ENCODE peak calls at places on chromosomes 2 and 18, in nine cellular contexts. One of them, this sample, is unnamed.

GRCh38 chr2:48781366-48781765 is 25.8 kb upstream of the LHCGR start:
- DNase-seq in astrocyte of the spinal cord: no peak
- DNase-seq in HepG2: no peak
- DNase-seq in lower leg skin: no peak
- DNase-seq in thoracic aorta: no peak
- DNase-seq in fibroblast of lung: no peak
- DNase-seq in GM10248: no peak
- DNase-seq in left ventricle myocardium inferior: no peak
- DNase-seq in ovary: no peak
- DNase-seq in this sample: no peak

GRCh38 chr18:12554796-12555388 is 103.0 kb downstream of the SPIRE1 start:
- DNase-seq in thoracic aorta: no peak
- DNase-seq in astrocyte of the spinal cord: no peak
- DNase-seq in lower leg skin: no peak
- DNase-seq in fibroblast of lung: no peak
- DNase-seq in HepG2: no peak
- DNase-seq in left ventricle myocardium inferior: no peak
- DNase-seq in GM10248: no peak
- DNase-seq in ovary: no peak
- DNase-seq in this sample: no peak

GRCh38 chr2:58734365-58734764 is 493.2 kb upstream of the FANCL start:
- DNase-seq in astrocyte of the spinal cord: peak
- DNase-seq in lower leg skin: no peak
- DNase-seq in ovary: no peak
- DNase-seq in left ventricle myocardium inferior: no peak
- DNase-seq in GM10248: no peak
- DNase-seq in fibroblast of lung: peak
- DNase-seq in HepG2: peak
- DNase-seq in thoracic aorta: no peak
- DNase-seq in this sample: no peak

GRCh38 chr2:12321017-12321641 is 395.6 kb upstream of the TRIB2 start:
- DNase-seq in fibroblast of lung: peak
- DNase-seq in HepG2: no peak
- DNase-seq in GM10248: no peak
- DNase-seq in ovary: peak
- DNase-seq in astrocyte of the spinal cord: peak
- DNase-seq in left ventricle myocardium inferior: peak
- DNase-seq in thoracic aorta: peak
- DNase-seq in lower leg skin: no peak
- DNase-seq in this sample: no peak

GRCh38 chr2:219073413-219074129 is 12.8 kb upstream of the IHH start:
- DNase-seq in left ventricle myocardium inferior: no peak
- DNase-seq in astrocyte of the spinal cord: peak
- DNase-seq in GM10248: peak
- DNase-seq in lower leg skin: no peak
- DNase-seq in ovary: no peak
- DNase-seq in thoracic aorta: no peak
- DNase-seq in fibroblast of lung: peak
- DNase-seq in HepG2: peak
- DNase-seq in this sample: no peak

GRCh38 chr2:97693476-97693875 is 19.9 kb upstream of the ZAP70 start:
- DNase-seq in ovary: no peak
- DNase-seq in HepG2: no peak
- DNase-seq in GM10248: no peak
- DNase-seq in thoracic aorta: no peak
- DNase-seq in lower leg skin: no peak
- DNase-seq in fibroblast of lung: peak
- DNase-seq in left ventricle myocardium inferior: no peak
- DNase-seq in astrocyte of the spinal cord: no peak
- DNase-seq in this sample: no peak

GRCh38 chr18:22695674-22696073 is 237.5 kb upstream of the RBBP8 start:
- DNase-seq in HepG2: no peak
- DNase-seq in left ventricle myocardium inferior: no peak
- DNase-seq in ovary: no peak
- DNase-seq in lower leg skin: no peak
- DNase-seq in GM10248: no peak
- DNase-seq in astrocyte of the spinal cord: no peak
- DNase-seq in fibroblast of lung: no peak
- DNase-seq in thoracic aorta: no peak
- DNase-seq in this sample: no peak

GRCh38 chr18:44786697-44787096 is 106.0 kb downstream of the SETBP1 start:
- DNase-seq in HepG2: no peak
- DNase-seq in left ventricle myocardium inferior: no peak
- DNase-seq in fibroblast of lung: no peak
- DNase-seq in ovary: no peak
- DNase-seq in lower leg skin: no peak
- DNase-seq in thoracic aorta: no peak
- DNase-seq in astrocyte of the spinal cord: no peak
- DNase-seq in GM10248: peak
- DNase-seq in this sample: no peak

GRCh38 chr2:25895046-25895445 is 16.8 kb upstream of the ASXL2 start:
- DNase-seq in HepG2: no peak
- DNase-seq in lower leg skin: no peak
- DNase-seq in thoracic aorta: no peak
- DNase-seq in astrocyte of the spinal cord: no peak
- DNase-seq in left ventricle myocardium inferior: no peak
- DNase-seq in ovary: no peak
- DNase-seq in GM10248: no peak
- DNase-seq in fibroblast of lung: no peak
- DNase-seq in this sample: no peak

GRCh38 chr2:121902171-121902591 is 146.7 kb downstream of the TSN start:
- DNase-seq in thoracic aorta: no peak
- DNase-seq in left ventricle myocardium inferior: peak
- DNase-seq in fibroblast of lung: no peak
- DNase-seq in ovary: peak
- DNase-seq in GM10248: peak
- DNase-seq in astrocyte of the spinal cord: no peak
- DNase-seq in HepG2: no peak
- DNase-seq in lower leg skin: no peak
- DNase-seq in this sample: no peak

GRCh38 chr2:231604101-231604684 is 11.5 kb downstream of the TEX44 start:
- DNase-seq in lower leg skin: no peak
- DNase-seq in GM10248: peak
- DNase-seq in astrocyte of the spinal cord: no peak
- DNase-seq in left ventricle myocardium inferior: peak
- DNase-seq in fibroblast of lung: no peak
- DNase-seq in HepG2: peak
- DNase-seq in ovary: peak
- DNase-seq in thoracic aorta: no peak
- DNase-seq in this sample: no peak

GRCh38 chr18:59323931-59324622 is 5.6 kb upstream of the CPLX4 start:
- DNase-seq in thoracic aorta: no peak
- DNase-seq in GM10248: no peak
- DNase-seq in fibroblast of lung: peak
- DNase-seq in left ventricle myocardium inferior: no peak
- DNase-seq in astrocyte of the spinal cord: peak
- DNase-seq in lower leg skin: no peak
- DNase-seq in ovary: no peak
- DNase-seq in HepG2: no peak
- DNase-seq in this sample: no peak

GRCh38 chr18:33372442-33372841 is 68.1 kb downstream of the CCDC178 start:
- DNase-seq in fibroblast of lung: peak
- DNase-seq in GM10248: no peak
- DNase-seq in thoracic aorta: no peak
- DNase-seq in lower leg skin: no peak
- DNase-seq in ovary: no peak
- DNase-seq in left ventricle myocardium inferior: no peak
- DNase-seq in astrocyte of the spinal cord: peak
- DNase-seq in HepG2: no peak
- DNase-seq in this sample: no peak

GRCh38 chr18:49563130-49563540 is 1.3 kb downstream of the LIPG start:
- DNase-seq in thoracic aorta: no peak
- DNase-seq in astrocyte of the spinal cord: no peak
- DNase-seq in left ventricle myocardium inferior: no peak
- DNase-seq in fibroblast of lung: peak
- DNase-seq in ovary: no peak
- DNase-seq in HepG2: no peak
- DNase-seq in lower leg skin: no peak
- DNase-seq in GM10248: no peak
- DNase-seq in this sample: no peak

GRCh38 chr2:21466528-21466927 is 342.8 kb downstream of the TDRD15 start:
- DNase-seq in left ventricle myocardium inferior: no peak
- DNase-seq in fibroblast of lung: no peak
- DNase-seq in astrocyte of the spinal cord: no peak
- DNase-seq in GM10248: no peak
- DNase-seq in HepG2: no peak
- DNase-seq in lower leg skin: no peak
- DNase-seq in thoracic aorta: no peak
- DNase-seq in ovary: no peak
- DNase-seq in this sample: no peak

GRCh38 chr18:36309436-36310391 is 12.2 kb downstream of the FHOD3 start:
- DNase-seq in fibroblast of lung: peak
- DNase-seq in HepG2: no peak
- DNase-seq in astrocyte of the spinal cord: peak
- DNase-seq in ovary: peak
- DNase-seq in left ventricle myocardium inferior: no peak
- DNase-seq in thoracic aorta: no peak
- DNase-seq in lower leg skin: no peak
- DNase-seq in GM10248: no peak
- DNase-seq in this sample: no peak

GRCh38 chr2:43219383-43220228 is 6.8 kb downstream of the ZFP36L2 start:
- DNase-seq in ovary: peak
- DNase-seq in astrocyte of the spinal cord: peak
- DNase-seq in fibroblast of lung: peak
- DNase-seq in thoracic aorta: peak
- DNase-seq in HepG2: peak
- DNase-seq in GM10248: peak
- DNase-seq in left ventricle myocardium inferior: peak
- DNase-seq in lower leg skin: peak
- DNase-seq in this sample: peak

GRCh38 chr2:24638568-24638967 is 147.5 kb downstream of the NCOA1 start:
- DNase-seq in astrocyte of the spinal cord: no peak
- DNase-seq in GM10248: no peak
- DNase-seq in left ventricle myocardium inferior: no peak
- DNase-seq in fibroblast of lung: no peak
- DNase-seq in lower leg skin: no peak
- DNase-seq in ovary: no peak
- DNase-seq in thoracic aorta: no peak
- DNase-seq in HepG2: no peak
- DNase-seq in this sample: no peak

GRCh38 chr2:165471349-165471975 is 2.0 kb downstream of the CSRNP3 start:
- DNase-seq in thoracic aorta: no peak
- DNase-seq in GM10248: no peak
- DNase-seq in HepG2: no peak
- DNase-seq in astrocyte of the spinal cord: peak
- DNase-seq in fibroblast of lung: peak
- DNase-seq in left ventricle myocardium inferior: no peak
- DNase-seq in lower leg skin: no peak
- DNase-seq in ovary: no peak
- DNase-seq in this sample: no peak

GRCh38 chr2:231600619-231601355 is 8.1 kb downstream of the TEX44 start:
- DNase-seq in GM10248: no peak
- DNase-seq in fibroblast of lung: no peak
- DNase-seq in HepG2: no peak
- DNase-seq in thoracic aorta: no peak
- DNase-seq in astrocyte of the spinal cord: no peak
- DNase-seq in lower leg skin: no peak
- DNase-seq in left ventricle myocardium inferior: no peak
- DNase-seq in ovary: no peak
- DNase-seq in this sample: no peak

GRCh38 chr18:43398601-43399000 is 121.3 kb upstream of the SYT4 start:
- DNase-seq in left ventricle myocardium inferior: no peak
- DNase-seq in astrocyte of the spinal cord: no peak
- DNase-seq in ovary: no peak
- DNase-seq in lower leg skin: no peak
- DNase-seq in HepG2: no peak
- DNase-seq in fibroblast of lung: no peak
- DNase-seq in thoracic aorta: no peak
- DNase-seq in GM10248: no peak
- DNase-seq in this sample: no peak

GRCh38 chr18:43392168-43392567 is 114.9 kb upstream of the SYT4 start:
- DNase-seq in HepG2: no peak
- DNase-seq in fibroblast of lung: no peak
- DNase-seq in thoracic aorta: no peak
- DNase-seq in lower leg skin: no peak
- DNase-seq in left ventricle myocardium inferior: no peak
- DNase-seq in ovary: no peak
- DNase-seq in GM10248: no peak
- DNase-seq in astrocyte of the spinal cord: no peak
- DNase-seq in this sample: no peak

GRCh38 chr18:43393174-43393573 is 115.9 kb upstream of the SYT4 start:
- DNase-seq in HepG2: no peak
- DNase-seq in thoracic aorta: no peak
- DNase-seq in GM10248: no peak
- DNase-seq in fibroblast of lung: peak
- DNase-seq in lower leg skin: no peak
- DNase-seq in ovary: peak
- DNase-seq in astrocyte of the spinal cord: peak
- DNase-seq in left ventricle myocardium inferior: no peak
- DNase-seq in this sample: no peak

GRCh38 chr18:43396266-43396665 is 119.0 kb upstream of the SYT4 start:
- DNase-seq in left ventricle myocardium inferior: no peak
- DNase-seq in astrocyte of the spinal cord: peak
- DNase-seq in ovary: no peak
- DNase-seq in lower leg skin: no peak
- DNase-seq in fibroblast of lung: peak
- DNase-seq in HepG2: no peak
- DNase-seq in thoracic aorta: no peak
- DNase-seq in GM10248: no peak
- DNase-seq in this sample: no peak
- TF ChIP-seq CTCF in left ventricle myocardium inferior: peak
- TF ChIP-seq CTCF in astrocyte of the spinal cord: peak
- TF ChIP-seq CTCF in ovary: peak
- TF ChIP-seq CTCF in lower leg skin: no peak
- TF ChIP-seq CTCF in fibroblast of lung: peak
- TF ChIP-seq CTCF in HepG2: peak
- TF ChIP-seq CTCF in thoracic aorta: no peak
- TF ChIP-seq CTCF in GM10248: no peak
- TF ChIP-seq CTCF in this sample: peak

GRCh38 chr18:14943967-14944636 is 196.1 kb downstream of the ANKRD30B start:
- DNase-seq in GM10248: no peak
- DNase-seq in HepG2: no peak
- DNase-seq in left ventricle myocardium inferior: no peak
- DNase-seq in astrocyte of the spinal cord: no peak
- DNase-seq in lower leg skin: no peak
- DNase-seq in fibroblast of lung: no peak
- DNase-seq in ovary: no peak
- DNase-seq in thoracic aorta: no peak
- DNase-seq in this sample: no peak
- TF ChIP-seq CTCF in GM10248: no peak
- TF ChIP-seq CTCF in HepG2: no peak
- TF ChIP-seq CTCF in left ventricle myocardium inferior: no peak
- TF ChIP-seq CTCF in astrocyte of the spinal cord: no peak
- TF ChIP-seq CTCF in lower leg skin: no peak
- TF ChIP-seq CTCF in fibroblast of lung: no peak
- TF ChIP-seq CTCF in ovary: no peak
- TF ChIP-seq CTCF in thoracic aorta: no peak
- TF ChIP-seq CTCF in this sample: no peak

GRCh38 chr2:159168707-159169106 is 117.8 kb downstream of the WDSUB1 start:
- DNase-seq in fibroblast of lung: peak
- DNase-seq in lower leg skin: no peak
- DNase-seq in thoracic aorta: no peak
- DNase-seq in HepG2: no peak
- DNase-seq in ovary: no peak
- DNase-seq in astrocyte of the spinal cord: peak
- DNase-seq in left ventricle myocardium inferior: no peak
- DNase-seq in GM10248: no peak
- DNase-seq in this sample: no peak
- TF ChIP-seq CTCF in fibroblast of lung: peak
- TF ChIP-seq CTCF in lower leg skin: no peak
- TF ChIP-seq CTCF in thoracic aorta: peak
- TF ChIP-seq CTCF in HepG2: no peak
- TF ChIP-seq CTCF in ovary: no peak
- TF ChIP-seq CTCF in astrocyte of the spinal cord: peak
- TF ChIP-seq CTCF in left ventricle myocardium inferior: peak
- TF ChIP-seq CTCF in GM10248: no peak
- TF ChIP-seq CTCF in this sample: no peak

GRCh38 chr2:238158807-238159539 is at the start of gene ERFE:
- DNase-seq in lower leg skin: no peak
- DNase-seq in HepG2: no peak
- DNase-seq in fibroblast of lung: peak
- DNase-seq in astrocyte of the spinal cord: no peak
- DNase-seq in GM10248: peak
- DNase-seq in ovary: peak
- DNase-seq in thoracic aorta: no peak
- DNase-seq in left ventricle myocardium inferior: peak
- DNase-seq in this sample: peak
- TF ChIP-seq CTCF in lower leg skin: no peak
- TF ChIP-seq CTCF in HepG2: peak
- TF ChIP-seq CTCF in fibroblast of lung: peak
- TF ChIP-seq CTCF in astrocyte of the spinal cord: peak
- TF ChIP-seq CTCF in GM10248: peak
- TF ChIP-seq CTCF in ovary: no peak
- TF ChIP-seq CTCF in thoracic aorta: peak
- TF ChIP-seq CTCF in left ventricle myocardium inferior: peak
- TF ChIP-seq CTCF in this sample: peak